ENCODE peak calls at places on chromosomes 11 and 22, in six cellular contexts. One of them, this sample, is unnamed.
A peak's percentile ranks its signal among the peaks of the same experiment; 100 is the strongest.

GRCh38 chr11:72179049-72179803 is 12.7 kb upstream of the FOLR1 start:
- DNase-seq in heart right ventricle: no peak
- DNase-seq in IMR-90: no peak
- DNase-seq in endothelial cell of umbilical vein: no peak
- DNase-seq in lung: no peak
- DNase-seq in OCI-LY7: no peak
- DNase-seq in this sample: no peak

GRCh38 chr22:32255726-32256125 is 579 bp upstream of the SLC5A4 start:
- DNase-seq in OCI-LY7: no peak
- DNase-seq in heart right ventricle: no peak
- DNase-seq in IMR-90: no peak
- DNase-seq in lung: no peak
- DNase-seq in endothelial cell of umbilical vein: no peak
- DNase-seq in this sample: no peak

GRCh38 chr11:102986815-102987214 is 31.3 kb upstream of the MMP13 start:
- DNase-seq in endothelial cell of umbilical vein: peak; percentile 35
- DNase-seq in OCI-LY7: no peak
- DNase-seq in lung: no peak
- DNase-seq in IMR-90: peak; percentile 88
- DNase-seq in heart right ventricle: no peak
- DNase-seq in this sample: no peak

GRCh38 chr11:107598225-107599139 is 7.5 kb downstream of the ELMOD1 start:
- DNase-seq in endothelial cell of umbilical vein: peak; percentile 63
- DNase-seq in IMR-90: no peak
- DNase-seq in lung: no peak
- DNase-seq in OCI-LY7: peak; percentile 6
- DNase-seq in heart right ventricle: no peak
- DNase-seq in this sample: no peak

GRCh38 chr11:1308745-1309497 is 511 bp downstream of the TOLLIP start:
- DNase-seq in endothelial cell of umbilical vein: no peak
- DNase-seq in OCI-LY7: no peak
- DNase-seq in lung: no peak
- DNase-seq in heart right ventricle: no peak
- DNase-seq in IMR-90: no peak
- DNase-seq in this sample: no peak

GRCh38 chr11:2207212-2207611 is 35.6 kb upstream of the TH start:
- DNase-seq in OCI-LY7: no peak
- DNase-seq in heart right ventricle: peak; percentile 1
- DNase-seq in lung: no peak
- DNase-seq in IMR-90: no peak
- DNase-seq in endothelial cell of umbilical vein: no peak
- DNase-seq in this sample: no peak

GRCh38 chr22:47776329-47776728 is 1013.9 kb downstream of the TBC1D22A start:
- DNase-seq in endothelial cell of umbilical vein: no peak
- DNase-seq in IMR-90: no peak
- DNase-seq in OCI-LY7: no peak
- DNase-seq in lung: no peak
- DNase-seq in heart right ventricle: no peak
- DNase-seq in this sample: no peak

GRCh38 chr11:100003985-100004384 is 683.1 kb upstream of the ARHGAP42 start:
- DNase-seq in lung: no peak
- DNase-seq in OCI-LY7: no peak
- DNase-seq in IMR-90: no peak
- DNase-seq in endothelial cell of umbilical vein: no peak
- DNase-seq in heart right ventricle: no peak
- DNase-seq in this sample: no peak

GRCh38 chr11:99376463-99376862 is 355.7 kb downstream of the CNTN5 start:
- DNase-seq in heart right ventricle: no peak
- DNase-seq in endothelial cell of umbilical vein: no peak
- DNase-seq in IMR-90: no peak
- DNase-seq in lung: no peak
- DNase-seq in OCI-LY7: no peak
- DNase-seq in this sample: no peak

DNA sequence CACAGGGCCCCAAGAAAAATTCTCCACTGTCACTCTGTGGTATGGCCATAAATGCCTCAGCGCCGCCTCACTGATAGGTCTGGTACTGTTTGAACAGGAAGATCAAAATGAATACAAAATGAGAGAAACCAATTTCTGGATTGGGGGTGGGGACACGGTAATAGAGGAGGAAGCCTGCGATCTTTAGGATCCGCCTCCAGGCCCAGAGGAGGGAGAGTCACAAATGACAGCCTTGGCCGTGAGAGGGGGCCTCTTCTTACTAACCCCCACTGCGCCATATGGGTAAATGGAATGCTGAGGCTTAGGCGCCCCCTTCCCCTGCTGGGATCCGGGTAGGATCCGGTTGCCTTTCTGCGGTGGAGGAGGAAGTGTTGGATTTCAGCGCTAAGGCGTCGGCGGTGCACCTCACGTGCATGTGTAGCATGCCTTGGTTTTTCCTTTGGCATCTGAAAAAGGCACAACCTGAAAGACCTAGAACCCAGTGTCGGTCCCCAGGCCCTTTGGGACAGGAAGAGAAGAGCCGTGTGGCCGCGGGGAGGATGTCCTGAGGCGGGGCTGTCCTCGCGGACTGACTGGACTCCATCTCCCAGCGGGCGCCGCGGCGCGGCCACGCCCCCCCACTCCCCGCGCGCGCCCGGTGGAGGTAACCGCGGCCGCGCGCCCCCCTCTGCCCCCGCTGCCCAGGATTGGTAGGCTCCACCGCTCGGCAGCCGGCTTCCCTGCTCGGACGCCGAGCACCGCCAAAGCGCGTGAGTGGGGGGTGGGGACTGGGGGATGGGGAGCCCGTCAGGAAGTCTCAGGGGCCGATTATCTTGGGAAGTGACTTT is 718 bp upstream of the MADD start:
- DNase-seq in IMR-90: peak; percentile 82
- DNase-seq in heart right ventricle: peak; percentile 90
- DNase-seq in OCI-LY7: peak; percentile 94
- DNase-seq in lung: peak; percentile 86
- DNase-seq in endothelial cell of umbilical vein: peak; percentile 85
- DNase-seq in this sample: peak; percentile 87
- H3K4me1 ChIP-seq in IMR-90: peaks cover 20% of the 10 kb centered on the region
- H3K4me1 ChIP-seq in heart right ventricle: peaks cover 38% of the 10 kb centered on the region
- H3K4me1 ChIP-seq in OCI-LY7: peaks cover 53% of the 10 kb centered on the region
- H3K4me1 ChIP-seq in lung: peaks cover 7% of the 10 kb centered on the region
- H3K4me1 ChIP-seq in endothelial cell of umbilical vein: peaks cover 37% of the 10 kb centered on the region
- H3K4me1 ChIP-seq in this sample: peaks cover 3% of the 10 kb centered on the region

DNA sequence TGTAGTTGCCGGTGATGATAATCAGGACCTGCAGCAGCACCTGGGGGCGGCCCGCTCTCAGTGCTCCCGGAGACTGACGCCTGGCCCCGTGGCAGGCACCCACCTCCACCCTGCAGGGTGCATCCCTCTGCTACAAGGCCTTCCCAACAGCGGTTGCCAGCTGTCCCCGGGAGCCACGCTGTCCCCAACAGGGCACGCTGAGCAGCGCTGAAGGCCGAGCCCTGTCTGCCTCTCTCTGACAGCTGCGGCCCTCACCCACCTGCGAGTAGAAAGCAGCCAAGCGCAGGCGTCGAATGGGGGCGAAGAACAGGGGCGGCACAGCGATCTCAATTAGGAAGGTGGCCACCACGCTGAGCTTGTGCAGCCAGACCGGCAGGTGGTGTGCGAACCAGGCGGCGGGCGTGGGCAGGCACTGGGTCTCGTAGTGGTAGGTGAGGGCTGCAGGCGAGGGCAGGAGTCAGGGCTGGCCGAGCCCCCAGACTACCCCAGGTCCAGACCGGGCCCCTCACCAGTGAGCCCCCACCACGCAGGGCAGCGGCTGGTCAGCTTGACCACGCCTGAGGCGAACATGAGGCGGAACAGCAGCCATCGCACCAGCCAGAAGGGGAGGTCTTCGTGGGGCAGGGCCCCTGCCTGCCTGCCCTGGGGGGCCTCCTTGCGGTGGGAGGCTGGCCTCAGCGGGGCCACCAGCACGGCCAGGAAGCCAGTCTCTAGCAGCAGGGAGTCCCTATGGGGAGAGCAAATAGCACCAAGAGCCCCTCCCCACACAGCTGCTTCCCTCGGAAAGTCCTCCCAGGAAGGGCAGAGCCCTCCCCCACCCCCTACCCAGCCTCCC is 1.5 kb downstream of the LMF2 start:
- DNase-seq in IMR-90: no peak
- DNase-seq in lung: no peak
- DNase-seq in OCI-LY7: no peak
- DNase-seq in heart right ventricle: no peak
- DNase-seq in endothelial cell of umbilical vein: no peak
- DNase-seq in this sample: no peak
- H3K4me3 ChIP-seq in IMR-90: peak overlapping the region; percentile 100
- H3K4me3 ChIP-seq in lung: no peak overlapping the region
- H3K4me3 ChIP-seq in OCI-LY7: peak overlapping the region; percentile 100
- H3K4me3 ChIP-seq in heart right ventricle: peak overlapping the region; percentile 89
- H3K4me3 ChIP-seq in endothelial cell of umbilical vein: no peak overlapping the region
- H3K4me3 ChIP-seq in this sample: peak overlapping the region; percentile 92

GRCh38 chr22:43183496-43184263 is 3.3 kb downstream of the TTLL12 start:
- DNase-seq in OCI-LY7: no peak
- DNase-seq in IMR-90: peak; percentile 64
- DNase-seq in endothelial cell of umbilical vein: peak; percentile 72
- DNase-seq in lung: no peak
- DNase-seq in heart right ventricle: no peak
- DNase-seq in this sample: no peak

GRCh38 chr22:43188829-43189545 is 2.1 kb upstream of the TTLL12 start:
- DNase-seq in heart right ventricle: no peak
- DNase-seq in OCI-LY7: no peak
- DNase-seq in endothelial cell of umbilical vein: no peak
- DNase-seq in IMR-90: no peak
- DNase-seq in lung: no peak
- DNase-seq in this sample: no peak

GRCh38 chr22:43186272-43187170 is at the start of gene TTLL12:
- DNase-seq in endothelial cell of umbilical vein: peak; percentile 45
- DNase-seq in IMR-90: peak; percentile 21
- DNase-seq in heart right ventricle: peak; percentile 50
- DNase-seq in OCI-LY7: peak; percentile 74
- DNase-seq in lung: no peak
- DNase-seq in this sample: no peak

GRCh38 chr22:43187171-43188099 is 501 bp upstream of the TTLL12 start:
- DNase-seq in heart right ventricle: peak; percentile 93
- DNase-seq in endothelial cell of umbilical vein: peak; percentile 94
- DNase-seq in IMR-90: peak; percentile 92
- DNase-seq in lung: peak; percentile 95
- DNase-seq in OCI-LY7: peak; percentile 97
- DNase-seq in this sample: peak; percentile 95

DNA sequence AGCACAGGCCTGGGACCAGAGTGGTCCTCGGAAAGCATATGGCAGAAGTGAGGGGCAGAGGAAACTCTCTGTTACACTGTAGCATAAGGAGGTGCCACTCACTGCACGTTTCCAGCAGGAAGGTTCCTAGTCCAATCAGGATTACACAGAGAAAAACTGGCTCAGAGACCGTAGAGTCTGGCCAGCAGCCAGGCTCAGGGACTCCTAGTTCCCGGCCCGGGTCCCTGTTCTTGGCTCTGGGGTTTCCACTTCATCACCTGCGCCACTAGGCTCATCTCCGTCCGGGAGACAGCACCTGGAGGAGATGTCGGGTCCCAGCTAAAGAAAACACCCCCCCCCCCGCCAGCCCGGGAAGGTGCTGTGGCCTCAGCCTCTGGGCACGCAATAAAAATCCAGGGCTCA is 1.1 kb downstream of the TTLL12 start:
- DNase-seq in lung: peak; percentile 49
- DNase-seq in endothelial cell of umbilical vein: peak; percentile 45
- DNase-seq in heart right ventricle: peak; percentile 35
- DNase-seq in IMR-90: peak; percentile 23
- DNase-seq in OCI-LY7: peak; percentile 19
- DNase-seq in this sample: peak; percentile 72
- H3K4me1 ChIP-seq in lung: peaks cover 15% of the 10 kb centered on the region
- H3K4me1 ChIP-seq in endothelial cell of umbilical vein: peaks cover 26% of the 10 kb centered on the region
- H3K4me1 ChIP-seq in heart right ventricle: peaks cover 15% of the 10 kb centered on the region
- H3K4me1 ChIP-seq in IMR-90: peaks cover 11% of the 10 kb centered on the region
- H3K4me1 ChIP-seq in OCI-LY7: peaks cover 20% of the 10 kb centered on the region
- H3K4me1 ChIP-seq in this sample: no peaks in the 10 kb centered on the region

GRCh38 chr11:134047586-134047999 is 21.3 kb upstream of the JAM3 start:
- DNase-seq in heart right ventricle: peak; percentile 83
- DNase-seq in lung: peak; percentile 59
- DNase-seq in OCI-LY7: no peak
- DNase-seq in IMR-90: peak; percentile 90
- DNase-seq in endothelial cell of umbilical vein: no peak
- DNase-seq in this sample: no peak
- H3K4me3 ChIP-seq in heart right ventricle: peak overlapping the region; percentile 13
- H3K4me3 ChIP-seq in lung: no peak overlapping the region
- H3K4me3 ChIP-seq in OCI-LY7: no peak overlapping the region
- H3K4me3 ChIP-seq in IMR-90: no peak overlapping the region
- H3K4me3 ChIP-seq in endothelial cell of umbilical vein: no peak overlapping the region
- H3K4me3 ChIP-seq in this sample: peak overlapping the region; percentile 11

DNA sequence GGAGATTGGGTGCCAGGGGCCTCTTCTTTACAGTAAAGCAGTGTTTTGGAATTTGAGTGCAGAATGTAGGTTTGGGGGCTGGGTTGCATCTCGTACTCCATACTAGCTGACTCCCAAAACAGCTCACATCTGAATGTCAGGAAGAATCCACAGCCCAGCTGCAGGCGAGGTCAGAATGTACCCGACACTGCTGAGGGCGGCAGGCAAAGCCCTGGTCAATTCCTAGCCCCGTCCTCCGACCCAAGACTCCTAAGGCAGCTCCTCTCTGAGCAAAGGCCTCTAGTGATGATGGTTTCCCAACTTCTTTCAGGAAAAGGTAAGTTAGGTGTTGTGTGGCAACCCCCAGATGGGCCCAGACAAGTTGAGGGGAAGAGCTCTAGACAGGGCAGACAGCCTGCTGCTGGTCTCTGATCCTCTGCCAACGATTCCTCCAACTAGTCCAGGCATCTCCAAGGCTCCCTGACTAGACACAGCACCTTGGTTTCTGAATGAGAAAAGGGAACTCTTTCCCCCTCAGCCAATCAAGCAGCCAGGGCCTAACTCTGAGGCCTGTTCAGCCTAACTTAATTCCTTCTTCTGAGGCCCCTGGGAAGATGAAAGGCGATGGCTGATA is 8.6 kb downstream of the LARGE2 start:
- DNase-seq in lung: no peak
- DNase-seq in IMR-90: no peak
- DNase-seq in OCI-LY7: no peak
- DNase-seq in endothelial cell of umbilical vein: no peak
- DNase-seq in heart right ventricle: no peak
- DNase-seq in this sample: peak; percentile 78
- H3K4me1 ChIP-seq in lung: peaks cover 6% of the 10 kb centered on the region
- H3K4me1 ChIP-seq in IMR-90: no peaks in the 10 kb centered on the region
- H3K4me1 ChIP-seq in OCI-LY7: peaks cover 72% of the 10 kb centered on the region
- H3K4me1 ChIP-seq in endothelial cell of umbilical vein: no peaks in the 10 kb centered on the region
- H3K4me1 ChIP-seq in heart right ventricle: peaks cover 6% of the 10 kb centered on the region
- H3K4me1 ChIP-seq in this sample: no peaks in the 10 kb centered on the region